ENCODE peak calls at places on chromosomes 1 and 21, in ten cellular contexts. M is AG09309; C is SJSA1; K is PC-3; Q is prostate gland; O is H7; B is adipocyte; Z is fibroblast of the aortic adventitia; G is CD8-positive, alpha-beta memory T cell; Y is transverse colon. N is an unnamed sample.

GRCh38 chr1:225899044-225899925 is 10.3 kb upstream of the LEFTY1 start:
- DNase-seq in Y (no peak), O (peak), K (no peak), Z (no peak), B (no peak), M (no peak), G (no peak), Q (no peak), C (no peak), N (no peak)

GRCh38 chr1:116817582-116818064 is 63.4 kb downstream of the CD2 start:
- DNase-seq in Q (peak), B (peak), C (no peak), K (peak), Z (peak), G (peak), M (no peak), O (peak), Y (peak), N (no peak)

GRCh38 chr1:118954286-118954890 is 33.8 kb downstream of the TBX15 start:
- DNase-seq in Y (no peak), O (no peak), M (no peak), C (peak), Z (peak), B (no peak), G (no peak), Q (no peak), K (no peak), N (no peak)

GRCh38 chr1:22831729-22832413 is 121.2 kb downstream of the EPHB2 start:
- DNase-seq in B (peak), C (peak), Y (peak), M (peak), K (peak), Q (no peak), G (no peak), O (no peak), Z (peak), N (peak)

GRCh38 chr1:153742411-153743142 is 14.7 kb downstream of the INTS3 start:
- DNase-seq in Q (no peak), O (no peak), K (no peak), B (peak), C (no peak), Z (peak), G (no peak), M (peak), Y (no peak), N (peak)

GRCh38 chr1:1344672-1345361 is 4.4 kb downstream of the DVL1 start:
- DNase-seq in Q (no peak), M (no peak), Y (peak), B (peak), K (peak), O (peak), Z (peak), C (peak), G (no peak), N (peak)

GRCh38 chr1:229843627-229844238 is 217.7 kb downstream of the URB2 start:
- DNase-seq in M (no peak), O (no peak), B (peak), Q (peak), C (peak), Z (no peak), G (no peak), K (peak), Y (peak), N (no peak)

GRCh38 chr1:231381729-231382128 is 40.4 kb downstream of the EGLN1 start:
- DNase-seq in G (no peak), Z (no peak), Y (no peak), K (no peak), B (no peak), C (no peak), O (no peak), Q (no peak), M (no peak), N (no peak)

GRCh38 chr1:31753623-31754349 is 10.4 kb downstream of the ADGRB2 start:
- DNase-seq in B (peak), O (no peak), G (no peak), Q (no peak), Z (peak), C (no peak), M (no peak), K (no peak), Y (peak), N (no peak)

GRCh38 chr1:160621633-160622413 is 25.0 kb downstream of the SLAMF1 start:
- DNase-seq in O (no peak), B (no peak), Y (no peak), Q (no peak), M (no peak), C (no peak), Z (no peak), G (no peak), K (no peak), N (no peak)

GRCh38 chr1:66303646-66304045 is 230.3 kb upstream of the SGIP1 start:
- DNase-seq in B (no peak), G (no peak), M (no peak), Q (no peak), C (no peak), O (no peak), Y (no peak), K (no peak), Z (no peak), N (no peak)

GRCh38 chr1:37033355-37034291 is 692 bp downstream of the GRIK3 start:
- DNase-seq in Q (no peak), C (no peak), M (no peak), O (peak), Y (no peak), Z (no peak), K (no peak), G (no peak), B (no peak), N (no peak)

GRCh38 chr21:43938751-43939442 is 73.2 kb upstream of the TRAPPC10 start:
- DNase-seq in O (peak), K (peak), B (peak), G (peak), Q (peak), Z (peak), M (no peak), C (peak), Y (peak), N (no peak)

GRCh38 chr21:43936186-43936967 is 71.4 kb downstream of the AGPAT3 start:
- DNase-seq in Y (no peak), M (no peak), Z (peak), B (no peak), G (no peak), Q (no peak), C (no peak), O (peak), K (no peak), N (no peak)

GRCh38 chr21:43937051-43937832 is 72.2 kb downstream of the AGPAT3 start:
- DNase-seq in Y (no peak), M (no peak), B (no peak), K (no peak), C (no peak), O (no peak), Q (no peak), Z (no peak), G (no peak), N (no peak)

GRCh38 chr21:43939443-43940328 is 72.4 kb upstream of the TRAPPC10 start:
- DNase-seq in Y (no peak), B (no peak), C (no peak), O (no peak), Q (no peak), K (no peak), Z (no peak), G (no peak), M (no peak), N (no peak)

DNA sequence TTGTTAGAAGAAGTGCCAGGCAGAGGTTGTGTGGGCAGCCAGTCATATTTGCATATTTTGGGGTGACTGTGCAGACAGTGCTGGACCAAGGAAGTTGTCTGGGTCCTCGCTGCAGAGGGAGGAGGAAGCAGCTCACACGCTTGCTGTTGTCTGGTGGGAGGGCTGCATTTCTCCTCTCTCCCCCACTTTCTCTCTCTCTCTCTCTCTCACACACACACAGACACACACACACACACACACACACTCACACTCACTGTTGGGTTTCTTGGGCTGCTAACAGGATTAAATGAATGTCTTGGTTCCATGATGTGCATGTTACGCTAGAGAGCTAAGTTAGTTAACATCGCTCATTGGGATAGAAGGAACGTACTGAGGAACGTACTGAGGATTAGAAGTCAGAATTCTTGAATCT is 72.9 kb downstream of the AGPAT3 start:
- DNase-seq in Z (no peak), C (no peak), Y (no peak), K (no peak), M (no peak), O (no peak), Q (no peak), B (no peak), G (no peak), N (no peak)
- H3K4me3 ChIP-seq in Z (no peak), C (no peak), Y (no peak), K (no peak), M (no peak), O (no peak), Q (no peak), B (no peak), G (no peak), N (no peak)

DNA sequence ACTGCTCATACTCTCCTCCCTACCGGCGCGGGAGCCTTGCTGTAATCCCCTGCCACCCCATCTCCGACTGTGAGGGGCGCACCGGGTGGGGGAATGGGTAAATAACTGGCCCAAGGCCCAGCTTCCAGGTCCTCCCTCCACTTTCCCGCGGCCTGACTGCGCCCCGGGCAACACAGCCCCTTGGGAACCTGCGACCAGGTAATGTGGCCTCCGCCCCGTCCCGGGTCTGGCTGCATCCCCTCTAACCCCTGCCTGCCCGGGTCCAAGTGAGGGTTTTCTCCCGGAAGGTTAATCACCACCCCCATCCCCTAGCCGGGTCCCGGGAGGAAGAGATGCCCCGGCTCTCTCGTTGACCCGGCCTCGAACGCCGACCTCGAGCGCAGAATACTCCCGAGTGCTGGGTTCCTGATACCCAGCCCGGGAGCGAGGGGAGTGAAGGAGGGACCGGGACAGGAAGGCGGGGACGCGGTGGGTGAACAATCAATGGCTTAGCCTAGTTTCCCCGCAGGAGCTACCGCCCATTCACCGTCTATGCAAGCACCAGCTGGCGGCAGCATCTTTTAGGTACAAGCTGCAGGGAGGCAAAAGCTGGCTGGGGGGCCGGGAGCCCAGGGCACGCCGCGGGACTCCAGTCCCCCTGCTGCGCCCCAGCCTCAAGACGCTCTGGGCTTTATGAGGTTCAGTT is 5.9 kb upstream of the LHX9 start:
- DNase-seq in B (peak), G (no peak), O (peak), M (no peak), Y (no peak), Q (no peak), K (no peak), C (no peak), Z (no peak), N (no peak)
- H3K4me3 ChIP-seq in B (no peak), G (no peak), O (peak), M (peak), Y (no peak), Q (no peak), K (no peak), C (no peak), Z (no peak), N (no peak)

DNA sequence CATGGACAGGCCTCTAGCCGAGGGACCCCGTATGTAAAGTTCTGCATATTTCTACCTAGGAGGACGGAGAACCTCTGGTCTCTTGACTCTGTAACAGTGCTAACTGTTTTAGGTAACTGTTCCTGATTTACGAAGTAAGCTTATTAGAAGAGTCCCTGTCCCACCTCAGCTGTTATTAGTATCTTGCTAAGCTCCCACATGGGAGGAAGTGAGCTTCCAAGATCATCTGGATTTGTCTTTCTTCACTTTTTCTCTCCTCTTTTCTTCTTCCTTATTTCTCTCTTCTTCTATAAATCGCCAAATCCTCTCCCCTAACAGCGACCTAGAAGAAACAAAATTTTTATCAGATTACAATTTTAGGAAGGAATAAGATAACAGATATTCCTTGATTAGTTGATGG is 4.4 kb downstream of the CD53 start:
- DNase-seq in Q (no peak), K (no peak), M (no peak), C (no peak), Z (no peak), O (no peak), Y (no peak), B (no peak), G (no peak), N (no peak)
- H3K4me3 ChIP-seq in Q (no peak), K (no peak), M (no peak), C (no peak), Z (no peak), O (no peak), Y (no peak), B (no peak), G (peak), N (no peak)

GRCh38 chr1:207962716-207963428 is 51.9 kb upstream of the CD34 start:
- DNase-seq in M (no peak), G (no peak), Z (peak), Y (peak), B (no peak), Q (peak), C (peak), O (no peak), K (no peak), N (no peak)
- H3K4me3 ChIP-seq in M (peak), G (peak), Z (peak), Y (peak), B (peak), Q (peak), C (peak), O (peak), K (peak), N (peak)

DNA sequence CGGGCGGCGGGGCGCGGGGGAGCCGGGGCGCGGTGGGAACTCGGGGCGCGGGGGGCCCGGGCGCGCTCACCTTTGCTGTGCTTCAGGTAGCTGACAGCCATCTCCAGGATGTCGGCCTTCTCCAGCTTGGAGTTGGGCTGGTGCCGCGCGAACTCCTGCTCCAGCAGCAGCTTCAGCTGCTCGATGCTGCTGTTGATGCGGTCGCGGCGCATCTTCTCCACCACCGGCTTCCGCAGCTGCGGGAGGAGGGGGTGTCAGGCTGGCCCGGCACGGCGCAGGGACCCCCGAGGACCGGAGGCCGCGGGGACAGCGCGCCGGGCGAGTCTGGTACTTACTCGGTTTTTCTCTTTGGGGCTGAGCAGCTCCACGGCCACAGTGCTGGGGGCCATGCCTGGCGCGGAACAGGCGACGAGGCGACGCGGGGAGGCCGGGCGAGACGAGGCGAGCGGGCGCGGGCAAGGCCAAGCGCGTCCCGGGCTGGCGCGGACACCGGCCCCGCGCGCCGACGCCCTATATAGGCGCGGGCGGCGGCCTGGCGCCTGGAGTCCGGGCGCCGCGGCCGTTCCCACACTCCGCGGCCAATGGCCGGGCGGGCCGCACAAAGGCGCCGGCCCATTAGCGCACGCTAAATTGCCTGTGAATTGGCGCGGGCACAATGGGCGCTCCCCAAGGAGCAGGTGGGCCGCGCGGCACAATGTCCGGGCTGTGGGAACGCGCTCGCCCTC is at the start of gene HES5:
- DNase-seq in O (peak), M (no peak), K (peak), C (no peak), Q (no peak), Z (no peak), B (peak), Y (peak), G (no peak), N (no peak)
- H3K4me3 ChIP-seq in O (peak), M (no peak), K (peak), C (no peak), Q (peak), Z (no peak), B (no peak), Y (peak), G (peak), N (no peak)

N was measured in kidney epithelial cell.